ENCODE peak calls at places on chromosomes 16 and 17, in four cellular contexts. B is right lobe of liver, X is Panc1, L is A673. Y is an unnamed sample.

GRCh38 chr17:44921122-44921882 is 6.0 kb upstream of the GFAP start:
- DNase-seq in L (no peak), X (no peak), B (no peak), Y (no peak)

GRCh38 chr17:40936437-40936971 is 942 bp downstream of the KRT23 start:
- DNase-seq in B (no peak), X (no peak), L (no peak), Y (no peak)

GRCh38 chr17:1783834-1784611 is 22.2 kb downstream of the SERPINF1 start:
- DNase-seq in B (peak), L (peak), X (peak), Y (peak)

GRCh38 chr16:24734382-24734781 is 4.9 kb downstream of the TNRC6A start:
- DNase-seq in B (no peak), L (no peak), X (no peak), Y (peak)

GRCh38 chr17:61926831-61927210 is 961 bp downstream of the INTS2 start:
- DNase-seq in L (no peak), X (no peak), B (no peak), Y (peak)

GRCh38 chr17:40323731-40324650 is 15.0 kb downstream of the RARA start:
- DNase-seq in B (peak), L (no peak), X (no peak), Y (peak)

GRCh38 chr17:41885733-41886132 is 20.5 kb upstream of the KLHL11 start:
- DNase-seq in B (no peak), X (no peak), L (peak), Y (no peak)

GRCh38 chr16:12540290-12540689 is 263.4 kb downstream of the CPPED1 start:
- DNase-seq in L (no peak), B (no peak), X (no peak), Y (no peak)

GRCh38 chr17:44878627-44879221 is 20.5 kb downstream of the EFTUD2 start:
- DNase-seq in B (no peak), X (no peak), L (peak), Y (peak)

GRCh38 chr17:17924131-17924856 is 47.9 kb downstream of the TOM1L2 start:
- DNase-seq in X (no peak), L (no peak), B (no peak), Y (no peak)

GRCh38 chr17:12622726-12623125 is 43.0 kb upstream of the MYOCD start:
- DNase-seq in B (no peak), L (no peak), X (no peak), Y (no peak)

GRCh38 chr16:50711862-50712567 is 18.6 kb downstream of the NOD2 start:
- DNase-seq in B (no peak), X (no peak), L (no peak), Y (no peak)

GRCh38 chr17:49223517-49224197 is 6.9 kb downstream of the PHOSPHO1 start:
- DNase-seq in L (peak), X (no peak), B (peak), Y (peak)
- H3K4me3 ChIP-seq in L (no peak), X (peak), B (no peak), Y (no peak)

GRCh38 chr17:8806206-8807069 is 7.3 kb upstream of the MFSD6L start:
- DNase-seq in B (no peak), L (no peak), X (no peak), Y (no peak)

GRCh38 chr17:8807070-8807550 is 7.9 kb upstream of the MFSD6L start:
- DNase-seq in B (no peak), L (no peak), X (no peak), Y (no peak)

GRCh38 chr17:8801135-8801840 is 2.1 kb upstream of the MFSD6L start:
- DNase-seq in B (no peak), L (no peak), X (no peak), Y (no peak)

GRCh38 chr17:8800656-8801055 is 1.5 kb upstream of the MFSD6L start:
- DNase-seq in L (no peak), X (no peak), B (no peak), Y (no peak)

GRCh38 chr17:8803531-8804416 is 4.6 kb upstream of the MFSD6L start:
- DNase-seq in X (no peak), B (no peak), L (peak), Y (no peak)
- TF ChIP-seq CTCF in X (no peak), B (no peak), L (peak), Y (no peak)

GRCh38 chr17:31565652-31566051 is 174.2 kb downstream of the RAB11FIP4 start:
- DNase-seq in X (no peak), B (no peak), L (no peak), Y (no peak)

GRCh38 chr17:31566247-31566991 is 174.9 kb downstream of the RAB11FIP4 start:
- DNase-seq in L (no peak), X (no peak), B (no peak), Y (no peak)

GRCh38 chr17:31562447-31562846 is 171.0 kb downstream of the RAB11FIP4 start:
- DNase-seq in B (no peak), X (no peak), L (no peak), Y (no peak)

GRCh38 chr17:31564883-31565297 is 173.4 kb downstream of the RAB11FIP4 start:
- DNase-seq in L (no peak), X (no peak), B (no peak), Y (no peak)

GRCh38 chr17:31564291-31564690 is 172.8 kb downstream of the RAB11FIP4 start:
- DNase-seq in X (no peak), L (no peak), B (no peak), Y (no peak)
- H3K4me3 ChIP-seq in X (no peak), L (no peak), B (no peak), Y (no peak)

GRCh38 chr16:4409081-4409932 is 7.1 kb downstream of the CORO7 start:
- DNase-seq in L (no peak), B (no peak), X (no peak), Y (no peak)
- TF ChIP-seq CTCF in L (peak), B (no peak), X (no peak), Y (no peak)

GRCh38 chr17:47897561-47897960 is 1.5 kb downstream of the SP2 start:
- DNase-seq in L (no peak), B (no peak), X (no peak), Y (no peak)
- H3K4me3 ChIP-seq in L (peak), B (peak), X (peak), Y (peak)

Y was measured in fibroblast of the aortic adventitia.